ENCODE peak calls at places on chromosomes 3 and 15, in eight cellular contexts. K, B, E, M, R, D, G and U are unnamed samples.

GRCh38 chr3:196694941-196695848 is 16.9 kb downstream of the CEP19 start:
- DNase-seq in K (no peak), B (no peak), E (no peak), M (no peak), R (no peak), D (no peak), G (no peak), U (no peak)

GRCh38 chr3:28347374-28348285 is 891 bp upstream of the ZCWPW2 start:
- DNase-seq in K (no peak), B (no peak), E (no peak), M (no peak), R (peak; percentile 26), D (no peak), G (no peak), U (no peak)

GRCh38 chr15:95138604-95139270 is 907.4 kb downstream of the MCTP2 start:
- DNase-seq in K (no peak), B (no peak), E (no peak), M (no peak), R (no peak), D (no peak), G (no peak), U (no peak)

GRCh38 chr3:157543491-157544035 is 40.3 kb upstream of the VEPH1 start:
- DNase-seq in K (no peak), B (no peak), E (no peak), M (no peak), R (no peak), D (no peak), G (no peak), U (no peak)

GRCh38 chr3:124834723-124835718 is 52.1 kb downstream of the ITGB5 start:
- DNase-seq in K (no peak), B (peak; percentile 17), E (peak; percentile 28), M (no peak), R (no peak), D (peak; percentile 5), G (peak; percentile 34), U (no peak)

GRCh38 chr3:64884574-64884973 is 196.8 kb upstream of the ADAMTS9 start:
- DNase-seq in K (no peak), B (no peak), E (no peak), M (no peak), R (no peak), D (no peak), G (no peak), U (no peak)

GRCh38 chr3:35946121-35946856 is 307.0 kb downstream of the ARPP21 start:
- DNase-seq in K (no peak), B (no peak), E (no peak), M (no peak), R (peak; percentile 37), D (no peak), G (no peak), U (no peak)

GRCh38 chr3:119743921-119744320 is 38.0 kb upstream of the NR1I2 start:
- DNase-seq in K (no peak), B (no peak), E (no peak), M (no peak), R (no peak), D (no peak), G (no peak), U (no peak)

GRCh38 chr15:75232826-75233503 is 25.2 kb upstream of the GOLGA6C start:
- DNase-seq in K (no peak), B (no peak), E (peak; percentile 8), M (no peak), R (peak; percentile 5), D (no peak), G (peak; percentile 5), U (no peak)

GRCh38 chr3:128554100-128554464 is 61.1 kb upstream of the GATA2 start:
- DNase-seq in K (no peak), B (no peak), E (no peak), M (no peak), R (no peak), D (no peak), G (no peak), U (no peak)

GRCh38 chr3:12370758-12371157 is 81.9 kb downstream of the PPARG start:
- DNase-seq in K (no peak), B (no peak), E (no peak), M (no peak), R (no peak), D (no peak), G (no peak), U (no peak)